ENCODE peak calls at places on chromosomes 6 and 20, in six cellular contexts. J, Y, H, V, R and C are unnamed samples.

GRCh38 chr6:22062807-22063408 is 233.9 kb downstream of the PRL start:
- DNase-seq in J (peak), Y (no peak), H (no peak), V (no peak), R (no peak), C (no peak)

GRCh38 chr6:111950661-111951426 is 77.6 kb upstream of the FYN start:
- DNase-seq in J (no peak), Y (no peak), H (no peak), V (no peak), R (peak), C (no peak)

GRCh38 chr20:38134427-38135281 is 30.4 kb downstream of the TGM2 start:
- DNase-seq in J (no peak), Y (peak), H (no peak), V (no peak), R (peak), C (peak)

GRCh38 chr6:56399250-56399671 is 151.9 kb upstream of the COL21A1 start:
- DNase-seq in J (no peak), Y (peak), H (no peak), V (no peak), R (no peak), C (no peak)

GRCh38 chr6:40124924-40125323 is 190.7 kb upstream of the MOCS1 start:
- DNase-seq in J (no peak), Y (no peak), H (no peak), V (no peak), R (no peak), C (no peak)

GRCh38 chr6:1486387-1486786 is 97.0 kb downstream of the FOXF2 start:
- DNase-seq in J (peak), Y (no peak), H (no peak), V (no peak), R (no peak), C (no peak)

GRCh38 chr20:32474967-32475819 is 109.9 kb downstream of the NOL4L start:
- DNase-seq in J (peak), Y (peak), H (peak), V (peak), R (peak), C (peak)

GRCh38 chr6:106866875-106867658 is 107.5 kb downstream of the CD24 start:
- DNase-seq in J (no peak), Y (no peak), H (no peak), V (no peak), R (no peak), C (no peak)

GRCh38 chr6:67667640-67668422 is 967.3 kb upstream of the ADGRB3 start:
- DNase-seq in J (no peak), Y (no peak), H (no peak), V (no peak), R (no peak), C (no peak)

GRCh38 chr20:18404172-18404571 is 62.7 kb downstream of the DZANK1 start:
- DNase-seq in J (peak), Y (no peak), H (no peak), V (no peak), R (peak), C (no peak)

GRCh38 chr6:12291785-12292604 is 1.8 kb downstream of the EDN1 start:
- DNase-seq in J (peak), Y (peak), H (no peak), V (no peak), R (peak), C (no peak)

GRCh38 chr6:13480631-13481501 is 6.5 kb downstream of the GFOD1 start:
- DNase-seq in J (peak), Y (no peak), H (peak), V (no peak), R (no peak), C (no peak)

GRCh38 chr6:119243657-119244056 is 105.9 kb downstream of the MAN1A1 start:
- DNase-seq in J (peak), Y (no peak), H (no peak), V (no peak), R (no peak), C (no peak)

GRCh38 chr6:17536586-17536985 is 63.5 kb upstream of the FAM8A1 start:
- DNase-seq in J (no peak), Y (no peak), H (no peak), V (no peak), R (no peak), C (no peak)

GRCh38 chr6:126033696-126034095 is 47.4 kb downstream of the TRMT11 start:
- DNase-seq in J (peak), Y (peak), H (peak), V (no peak), R (peak), C (peak)

GRCh38 chr6:7523922-7524321 is 17.5 kb upstream of the DSP start:
- DNase-seq in J (peak), Y (no peak), H (no peak), V (no peak), R (no peak), C (no peak)

GRCh38 chr20:47035191-47035590 is 140.5 kb downstream of the EYA2 start:
- DNase-seq in J (no peak), Y (no peak), H (no peak), V (no peak), R (no peak), C (no peak)

GRCh38 chr20:2178328-2179232 is 77.0 kb downstream of the STK35 start:
- DNase-seq in J (no peak), Y (peak), H (no peak), V (no peak), R (no peak), C (no peak)

GRCh38 chr6:147448212-147448611 is 60.3 kb upstream of the SAMD5 start:
- DNase-seq in J (peak), Y (no peak), H (no peak), V (no peak), R (no peak), C (no peak)

GRCh38 chr6:3438190-3439167 is 18.4 kb downstream of the SLC22A23 start:
- DNase-seq in J (peak), Y (peak), H (no peak), V (no peak), R (peak), C (no peak)

GRCh38 chr6:147071786-147072185 is 132.4 kb upstream of the STXBP5 start:
- DNase-seq in J (no peak), Y (no peak), H (no peak), V (no peak), R (no peak), C (no peak)

GRCh38 chr20:53805895-53806384 is 212.3 kb upstream of the ZNF217 start:
- DNase-seq in J (peak), Y (no peak), H (peak), V (no peak), R (peak), C (peak)

GRCh38 chr20:36154696-36155628 is at the start of gene EPB41L1:
- DNase-seq in J (no peak), Y (no peak), H (no peak), V (no peak), R (no peak), C (no peak)

GRCh38 chr6:124487778-124488431 is 474.3 kb upstream of the RNF217 start:
- DNase-seq in J (peak), Y (peak), H (peak), V (no peak), R (no peak), C (no peak)

GRCh38 chr6:80769101-80769500 is 662.6 kb downstream of the BCKDHB start:
- DNase-seq in J (no peak), Y (peak), H (no peak), V (no peak), R (peak), C (peak)

GRCh38 chr6:137846772-137847313 is 20.2 kb upstream of the TNFAIP3 start:
- DNase-seq in J (no peak), Y (no peak), H (no peak), V (no peak), R (no peak), C (no peak)

GRCh38 chr6:137847748-137848147 is 19.3 kb upstream of the TNFAIP3 start:
- DNase-seq in J (no peak), Y (no peak), H (no peak), V (no peak), R (no peak), C (no peak)

GRCh38 chr6:137846274-137846673 is 20.8 kb upstream of the TNFAIP3 start:
- DNase-seq in J (no peak), Y (no peak), H (no peak), V (no peak), R (no peak), C (no peak)

GRCh38 chr6:137843206-137843605 is 23.9 kb upstream of the TNFAIP3 start:
- DNase-seq in J (no peak), Y (no peak), H (no peak), V (no peak), R (no peak), C (no peak)

DNA sequence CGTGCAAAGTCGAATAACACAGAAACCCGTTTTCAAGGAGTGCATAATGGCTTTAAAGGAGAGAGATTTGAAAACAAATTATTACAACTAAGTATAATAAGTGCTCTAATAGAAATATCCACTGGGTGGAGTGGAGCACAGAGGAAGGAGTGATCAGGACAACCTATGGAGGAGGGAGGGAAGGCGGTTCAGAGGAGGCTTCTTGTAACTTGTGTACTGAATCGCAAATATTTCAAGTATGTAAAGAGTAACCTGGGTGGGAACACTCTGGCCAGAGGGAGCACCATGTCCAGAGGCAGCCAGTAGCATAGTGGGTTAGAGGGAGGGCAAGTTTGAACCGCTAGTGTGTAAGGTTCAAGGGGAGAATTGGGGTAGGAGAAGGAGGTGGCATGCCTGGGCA is 21.6 kb upstream of the TNFAIP3 start:
- DNase-seq in J (peak), Y (peak), H (no peak), V (no peak), R (no peak), C (peak)
- TF ChIP-seq CTCF in J (peak), Y (peak), H (no peak), V (no peak), R (no peak), C (peak)

GRCh38 chr6:123064038-123064437 is 68.0 kb downstream of the CLVS2 start:
- DNase-seq in J (no peak), Y (no peak), H (no peak), V (no peak), R (no peak), C (no peak)
- TF ChIP-seq CTCF in J (no peak), Y (no peak), H (no peak), V (no peak), R (no peak), C (no peak)

GRCh38 chr6:108260809-108261569 is at the start of gene SNX3:
- DNase-seq in J (peak), Y (peak), H (peak), V (peak), R (peak), C (peak)
- TF ChIP-seq CTCF in J (no peak), Y (no peak), H (no peak), V (no peak), R (no peak), C (no peak)

GRCh38 chr6:70524721-70525286 is 41.9 kb upstream of the SDHAF4 start:
- DNase-seq in J (no peak), Y (no peak), H (no peak), V (no peak), R (no peak), C (no peak)

DNA sequence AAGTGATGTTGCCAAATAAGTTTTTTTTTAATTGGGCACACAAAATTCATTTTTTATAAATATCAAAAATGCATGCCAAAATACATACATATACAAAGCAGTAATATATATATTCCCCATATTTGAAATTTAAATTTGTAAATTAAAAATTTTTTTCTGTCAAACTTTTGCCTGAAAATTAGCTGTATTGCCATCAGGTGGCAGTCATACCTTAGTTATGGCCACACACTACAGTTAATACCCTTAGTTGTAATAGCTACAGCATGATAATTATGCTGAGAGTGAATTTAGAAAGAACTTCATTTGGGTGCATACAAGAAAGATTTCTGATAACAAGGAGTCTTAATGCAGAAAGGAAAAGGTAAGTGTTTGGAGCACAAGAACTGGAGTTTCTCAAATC is 46.2 kb upstream of the SDHAF4 start:
- DNase-seq in J (peak), Y (peak), H (no peak), V (no peak), R (peak), C (peak)
- TF ChIP-seq CTCF in J (peak), Y (peak), H (no peak), V (peak), R (peak), C (peak)

DNA sequence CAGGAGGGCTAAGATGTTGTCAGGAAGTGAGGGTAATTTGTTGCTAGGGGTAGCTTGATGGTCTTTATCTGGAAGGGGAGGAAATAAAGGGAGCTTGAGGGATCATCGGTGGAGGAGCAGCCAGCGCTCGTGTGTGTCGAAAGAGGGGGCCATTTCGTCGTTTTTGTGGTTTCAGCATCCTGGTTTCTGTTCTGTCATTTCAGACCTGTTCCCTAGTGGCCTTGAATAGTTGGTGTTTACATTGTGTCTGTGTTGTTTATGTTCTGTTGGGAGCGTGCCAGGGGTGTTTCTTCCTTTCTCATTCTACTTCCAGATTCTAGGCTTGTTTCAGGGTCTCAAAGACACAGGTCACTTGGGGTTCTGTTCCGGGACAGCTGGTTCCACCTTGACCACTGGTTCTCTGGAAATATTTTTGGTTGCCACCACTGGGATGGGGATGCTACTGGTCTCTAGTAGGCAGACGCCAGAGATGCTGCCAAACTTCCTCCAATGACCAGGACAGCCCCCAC is 113.9 kb upstream of the NAA20 start:
- DNase-seq in J (peak), Y (peak), H (no peak), V (no peak), R (peak), C (no peak)
- TF ChIP-seq CTCF in J (peak), Y (peak), H (no peak), V (no peak), R (no peak), C (no peak)

GRCh38 chr6:79072640-79073181 is 5.3 kb downstream of the PHIP start:
- DNase-seq in J (no peak), Y (no peak), H (no peak), V (no peak), R (no peak), C (no peak)

GRCh38 chr6:79076160-79076559 is 1.9 kb downstream of the PHIP start:
- DNase-seq in J (peak), Y (peak), H (no peak), V (no peak), R (peak), C (no peak)

GRCh38 chr6:79076881-79077641 is 993 bp downstream of the PHIP start:
- DNase-seq in J (peak), Y (peak), H (peak), V (peak), R (peak), C (peak)

GRCh38 chr6:79071547-79071946 is 6.5 kb downstream of the PHIP start:
- DNase-seq in J (no peak), Y (no peak), H (no peak), V (no peak), R (no peak), C (no peak)

DNA sequence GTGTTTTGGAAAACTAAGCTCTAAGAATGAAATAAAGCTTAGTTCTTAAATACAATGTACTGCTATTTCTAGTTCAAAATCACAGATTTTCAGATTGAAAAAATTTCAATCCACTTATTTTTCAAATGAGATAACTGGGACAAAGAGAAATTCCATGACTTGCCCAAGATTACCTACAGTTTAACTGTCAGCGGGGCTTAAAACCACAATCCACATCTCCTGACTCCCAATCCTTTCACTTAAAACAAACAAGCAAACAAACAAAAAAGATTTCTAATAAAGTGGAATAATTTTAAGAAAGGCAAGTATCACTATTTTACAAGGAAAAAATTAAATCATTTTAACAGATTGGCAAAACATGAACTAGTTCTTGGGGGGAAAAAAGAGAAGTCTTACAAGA is 4.2 kb downstream of the PHIP start:
- DNase-seq in J (no peak), Y (no peak), H (no peak), V (no peak), R (no peak), C (no peak)
- TF ChIP-seq CTCF in J (no peak), Y (no peak), H (no peak), V (no peak), R (no peak), C (no peak)

GRCh38 chr6:169828176-169828575 is 76.8 kb downstream of the ERMARD start:
- DNase-seq in J (no peak), Y (no peak), H (no peak), V (no peak), R (no peak), C (no peak)
- TF ChIP-seq CTCF in J (no peak), Y (no peak), H (no peak), V (no peak), R (no peak), C (no peak)

GRCh38 chr20:45096781-45097180 is 4.1 kb downstream of the KCNS1 start:
- DNase-seq in J (no peak), Y (no peak), H (no peak), V (no peak), R (no peak), C (no peak)

GRCh38 chr20:45095753-45096371 is 5.1 kb downstream of the KCNS1 start:
- DNase-seq in J (peak), Y (peak), H (peak), V (no peak), R (peak), C (peak)

GRCh38 chr20:45100563-45101245 is at the start of gene KCNS1:
- DNase-seq in J (peak), Y (peak), H (no peak), V (no peak), R (no peak), C (no peak)

GRCh38 chr20:45097485-45098095 is 3.3 kb downstream of the KCNS1 start:
- DNase-seq in J (peak), Y (peak), H (peak), V (no peak), R (peak), C (no peak)

DNA sequence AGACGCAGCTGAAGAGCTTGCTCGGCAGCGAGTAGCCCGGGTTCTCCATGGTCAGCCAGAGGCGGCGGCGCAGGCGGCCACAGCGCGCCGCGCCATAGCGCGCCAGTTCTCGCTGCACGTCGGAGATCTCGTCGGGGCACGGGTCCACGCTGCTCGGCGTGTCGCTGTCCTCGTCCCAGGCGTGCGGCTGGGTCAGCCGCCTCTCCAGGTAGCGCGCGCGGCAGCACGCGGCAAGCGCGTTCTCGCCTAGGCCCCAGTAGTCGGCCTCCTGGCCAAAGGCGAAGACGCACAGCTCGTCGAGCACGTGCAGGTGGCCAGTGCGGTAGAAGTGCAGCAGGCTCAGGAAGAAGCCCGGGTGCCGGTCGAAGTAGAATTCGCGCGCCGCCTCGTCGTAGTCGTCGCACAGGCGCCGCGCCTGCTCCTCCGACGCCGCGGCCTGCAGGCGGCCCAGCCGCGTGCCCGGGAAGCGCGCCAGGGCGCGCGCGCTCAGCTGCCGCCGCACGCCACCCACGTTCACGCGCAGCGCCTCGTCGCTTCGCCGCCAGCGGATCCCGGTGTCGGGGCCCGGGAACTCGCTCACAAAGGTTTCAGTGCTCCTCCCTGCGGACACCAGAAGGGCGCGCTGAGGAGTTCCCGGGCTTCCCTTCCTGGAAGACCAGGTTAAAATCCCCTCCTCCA is 2.7 kb downstream of the KCNS1 start:
- DNase-seq in J (peak), Y (peak), H (peak), V (no peak), R (peak), C (no peak)
- TF ChIP-seq CTCF in J (peak), Y (peak), H (no peak), V (no peak), R (peak), C (no peak)

GRCh38 chr6:37819177-37819801 is at the start of gene ZFAND3:
- DNase-seq in J (peak), Y (peak), H (peak), V (peak), R (peak), C (peak)
- TF ChIP-seq CTCF in J (no peak), Y (no peak), H (no peak), V (no peak), R (no peak), C (no peak)